ENCODE peak calls at places on chromosomes 7 and 10, in four cellular contexts. U is brain microvascular endothelial cell, P is uterus, Z is MM.1S. X is an unnamed sample.

GRCh38 chr7:17043012-17043877 is 161.5 kb upstream of the AGR3 start:
- DNase-seq in U (peak; percentile 27), P (no peak), Z (no peak), X (no peak)

GRCh38 chr7:2802504-2803341 is 41.4 kb downstream of the GNA12 start:
- DNase-seq in U (peak; percentile 45), P (no peak), Z (no peak), X (no peak)

GRCh38 chr10:132989476-132990415 is 47.4 kb upstream of the CFAP46 start:
- DNase-seq in U (no peak), P (no peak), Z (no peak), X (no peak)

GRCh38 chr10:75742355-75742754 is 310.9 kb downstream of the LRMDA start:
- DNase-seq in U (no peak), P (no peak), Z (no peak), X (no peak)

GRCh38 chr10:24694086-24694485 is 29.6 kb downstream of the ARHGAP21 start:
- DNase-seq in U (no peak), P (no peak), Z (no peak), X (no peak)

GRCh38 chr10:121804460-121804859 is 123.4 kb downstream of the ATE1 start:
- DNase-seq in U (peak; percentile 62), P (no peak), Z (no peak), X (no peak)

GRCh38 chr7:108442039-108442568 is 14.1 kb downstream of the NRCAM start:
- DNase-seq in U (no peak), P (no peak), Z (no peak), X (no peak)

GRCh38 chr7:43294080-43294630 is 181.7 kb downstream of the HECW1 start:
- DNase-seq in U (peak; percentile 88), P (peak; percentile 39), Z (no peak), X (no peak)

GRCh38 chr7:84847790-84848189 is 339.1 kb downstream of the SEMA3D start:
- DNase-seq in U (peak; percentile 52), P (no peak), Z (no peak), X (no peak)

GRCh38 chr10:79982861-79983260 is 34.0 kb upstream of the SFTPD start:
- DNase-seq in U (no peak), P (no peak), Z (no peak), X (no peak)

GRCh38 chr10:4512557-4513286 is 313.3 kb upstream of the AKR1E2 start:
- DNase-seq in U (peak; percentile 53), P (no peak), Z (no peak), X (no peak)

GRCh38 chr10:50470798-50471582 is 152.8 kb downstream of the SGMS1 start:
- DNase-seq in U (no peak), P (no peak), Z (no peak), X (no peak)

GRCh38 chr10:22415072-22415471 is 69.8 kb downstream of the SPAG6 start:
- DNase-seq in U (no peak), P (no peak), Z (no peak), X (no peak)

GRCh38 chr10:1638889-1639418 is 98.4 kb downstream of the ADARB2 start:
- DNase-seq in U (no peak), P (no peak), Z (no peak), X (no peak)

GRCh38 chr10:14185501-14186045 is 145.2 kb downstream of the FRMD4A start:
- DNase-seq in U (peak; percentile 99), P (no peak), Z (peak; percentile 87), X (no peak)

GRCh38 chr7:5693529-5693928 is 87.9 kb downstream of the RNF216 start:
- DNase-seq in U (peak; percentile 56), P (no peak), Z (peak; percentile 29), X (no peak)

GRCh38 chr10:74923556-74923955 is 97.2 kb downstream of the KAT6B start:
- DNase-seq in U (no peak), P (no peak), Z (no peak), X (no peak)

GRCh38 chr7:106717997-106718871 is 57.3 kb upstream of the CCDC71L start:
- DNase-seq in U (peak; percentile 95), P (no peak), Z (peak; percentile 97), X (no peak)

GRCh38 chr7:3924277-3924676 is 623.2 kb downstream of the SDK1 start:
- DNase-seq in U (no peak), P (no peak), Z (no peak), X (no peak)

GRCh38 chr10:75303045-75303777 is 67.5 kb upstream of the COMTD1 start:
- DNase-seq in U (no peak), P (no peak), Z (no peak), X (no peak)

GRCh38 chr7:111593343-111593742 is 31.1 kb upstream of the IMMP2L start:
- DNase-seq in U (no peak), P (no peak), Z (no peak), X (no peak)